ENCODE peak calls at places on chromosomes 16 and 17, in eight cellular contexts. H is tibial nerve; A is naive thymus-derived CD4-positive, alpha-beta T cell; Q is effector memory CD4-positive, alpha-beta T cell; R is CD8-positive, alpha-beta T cell; D is neural progenitor cell; P is Panc1; V is cardiac muscle cell. I is an unnamed sample.

GRCh38 chr16:79599256-79599836 is 1.2 kb downstream of the MAF start:
- DNase-seq in H (no peak), D (peak; percentile 74), Q (no peak), V (peak; percentile 4), A (peak; percentile 8), P (no peak), R (peak; percentile 1), I (no peak)

GRCh38 chr17:65053354-65053881 is 3.1 kb downstream of the GNA13 start:
- DNase-seq in D (no peak), P (no peak), Q (no peak), H (no peak), A (no peak), V (no peak), R (no peak), I (no peak)

GRCh38 chr16:8850279-8850885 is 18.4 kb downstream of the CARHSP1 start:
- DNase-seq in P (no peak), D (no peak), Q (no peak), V (peak; percentile 90), R (no peak), H (peak; percentile 55), A (no peak), I (no peak)

GRCh38 chr17:40551874-40552768 is 13.2 kb downstream of the CCR7 start:
- DNase-seq in P (peak; percentile 48), D (no peak), A (no peak), V (peak; percentile 86), H (no peak), Q (no peak), R (no peak), I (no peak)

GRCh38 chr17:50468120-50469004 is at the start of gene CHAD:
- DNase-seq in H (no peak), V (peak; percentile 34), P (no peak), R (no peak), A (no peak), Q (no peak), D (peak; percentile 54), I (no peak)

GRCh38 chr16:8866118-8866883 is 2.5 kb downstream of the CARHSP1 start:
- DNase-seq in R (no peak), H (no peak), A (no peak), D (peak; percentile 96), V (peak; percentile 77), P (no peak), Q (no peak), I (peak; percentile 13)

GRCh38 chr17:4417129-4417667 is 16.5 kb upstream of the SPNS3 start:
- DNase-seq in V (no peak), R (no peak), A (no peak), H (no peak), P (no peak), Q (no peak), D (no peak), I (no peak)

GRCh38 chr16:27993587-27993986 is 69.9 kb downstream of the GSG1L start:
- DNase-seq in P (no peak), V (no peak), H (no peak), R (no peak), A (no peak), D (no peak), Q (no peak), I (no peak)

GRCh38 chr17:55381017-55381770 is 40.4 kb downstream of the MMD start:
- DNase-seq in A (no peak), Q (no peak), P (no peak), D (no peak), R (no peak), V (no peak), H (no peak), I (no peak)

GRCh38 chr17:76337413-76337777 is 16.3 kb downstream of the PRPSAP1 start:
- DNase-seq in A (no peak), R (no peak), H (no peak), D (no peak), V (no peak), Q (no peak), P (no peak), I (no peak)

GRCh38 chr17:43832976-43833829 is at the start of gene MPP3:
- DNase-seq in A (peak; percentile 45), R (peak; percentile 35), H (peak; percentile 33), P (no peak), V (peak; percentile 80), D (peak; percentile 87), Q (peak; percentile 17), I (peak; percentile 72)

GRCh38 chr16:57092786-57093301 is 461 bp downstream of the CPNE2 start:
- DNase-seq in D (peak; percentile 66), P (no peak), R (peak; percentile 32), A (peak; percentile 45), Q (no peak), V (peak; percentile 35), H (no peak), I (peak; percentile 19)

GRCh38 chr17:7436556-7437368 is 1.5 kb downstream of the TMEM102 start:
- DNase-seq in Q (peak; percentile 68), R (peak; percentile 68), H (peak; percentile 38), D (peak; percentile 96), P (peak; percentile 91), A (peak; percentile 83), V (peak; percentile 80), I (peak; percentile 82)

GRCh38 chr16:47424846-47425245 is 36.0 kb downstream of the ITFG1 start:
- DNase-seq in V (no peak), Q (no peak), P (no peak), R (no peak), H (no peak), D (peak; percentile 83), A (no peak), I (peak; percentile 18)

GRCh38 chr16:15398618-15399316 is 3.2 kb downstream of the MPV17L start:
- DNase-seq in Q (no peak), A (no peak), R (no peak), H (no peak), D (no peak), P (no peak), V (no peak), I (no peak)

GRCh38 chr17:35084987-35085386 is 21.5 kb upstream of the RFFL start:
- DNase-seq in A (no peak), D (no peak), R (no peak), V (no peak), Q (no peak), P (no peak), H (no peak), I (peak; percentile 40)

GRCh38 chr17:80379348-80379747 is 35.6 kb upstream of the ENDOV start:
- DNase-seq in A (no peak), D (no peak), Q (no peak), V (no peak), P (no peak), H (no peak), R (no peak), I (no peak)

GRCh38 chr16:65446441-65446840 is 324.6 kb upstream of the CDH11 start:
- DNase-seq in D (no peak), H (no peak), Q (no peak), P (no peak), A (no peak), R (no peak), V (no peak), I (no peak)

GRCh38 chr17:16272111-16272510 is 55.1 kb downstream of the PIGL start:
- DNase-seq in Q (no peak), H (no peak), P (no peak), A (no peak), R (no peak), D (no peak), V (no peak), I (no peak)
- H3K4me3 ChIP-seq in Q (no peak overlapping the region), H (no peak overlapping the region), P (no peak overlapping the region), A (no peak overlapping the region), R (no peak overlapping the region), D (no peak overlapping the region), V (no peak overlapping the region), I (no peak overlapping the region)

GRCh38 chr17:77403854-77404253 is 263.1 kb downstream of the SEC14L1 start:
- DNase-seq in H (no peak), V (no peak), P (no peak), Q (no peak), D (no peak), A (no peak), R (no peak), I (no peak)
- H3K4me1 ChIP-seq in H (no peaks in the 10 kb centered on the region), V (peaks cover 11% of the 10 kb centered on the region), P (peaks cover 80% of the 10 kb centered on the region), Q (peaks cover 89% of the 10 kb centered on the region), D (peaks cover 17% of the 10 kb centered on the region), A (peaks cover 91% of the 10 kb centered on the region), R (peaks cover 96% of the 10 kb centered on the region), I (no peaks in the 10 kb centered on the region)

GRCh38 chr16:17331071-17331521 is 139.7 kb downstream of the XYLT1 start:
- DNase-seq in Q (no peak), V (no peak), R (no peak), P (no peak), A (no peak), D (no peak), H (no peak), I (no peak)

GRCh38 chr16:17328971-17329370 is 141.8 kb downstream of the XYLT1 start:
- DNase-seq in V (peak; percentile 11), Q (no peak), D (no peak), R (no peak), P (no peak), A (no peak), H (peak; percentile 38), I (no peak)

GRCh38 chr16:17330019-17330570 is 140.7 kb downstream of the XYLT1 start:
- DNase-seq in P (no peak), Q (no peak), V (no peak), R (no peak), D (no peak), A (no peak), H (no peak), I (no peak)

GRCh38 chr16:17327671-17328335 is 143.0 kb downstream of the XYLT1 start:
- DNase-seq in Q (no peak), A (no peak), P (no peak), V (no peak), D (no peak), R (no peak), H (no peak), I (no peak)

DNA sequence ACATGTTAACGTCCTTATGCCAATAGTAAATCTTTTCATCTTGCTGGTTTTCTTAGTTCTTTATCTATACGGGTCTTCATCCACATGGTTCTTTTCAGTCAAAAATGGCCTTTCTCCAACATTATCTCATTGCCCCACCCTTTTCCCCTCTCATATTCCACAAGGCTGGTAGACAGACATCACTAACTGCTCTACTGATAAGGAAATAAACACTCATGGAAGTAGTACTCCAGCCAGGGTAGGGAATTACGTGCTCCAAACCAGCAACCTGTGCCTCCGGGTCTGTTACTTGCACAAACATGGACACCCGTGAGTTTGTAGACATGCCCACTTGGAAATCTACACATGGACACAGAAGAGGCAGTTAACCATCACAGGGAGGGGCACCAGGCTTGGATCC is 141.3 kb downstream of the XYLT1 start:
- DNase-seq in R (no peak), Q (no peak), D (no peak), A (no peak), H (no peak), P (no peak), V (no peak), I (no peak)
- H3K4me3 ChIP-seq in R (no peak overlapping the region), Q (no peak overlapping the region), D (no peak overlapping the region), A (no peak overlapping the region), H (no peak overlapping the region), P (no peak overlapping the region), V (no peak overlapping the region), I (no peak overlapping the region)

GRCh38 chr16:64153718-64154117 is 968.1 kb downstream of the CDH11 start:
- DNase-seq in Q (no peak), A (no peak), V (no peak), P (no peak), H (no peak), R (no peak), D (no peak), I (no peak)

GRCh38 chr16:64159986-64160385 is 961.9 kb downstream of the CDH11 start:
- DNase-seq in H (no peak), A (no peak), R (no peak), V (peak; percentile 2), D (no peak), Q (no peak), P (no peak), I (no peak)

GRCh38 chr16:64162613-64163375 is 959.1 kb downstream of the CDH11 start:
- DNase-seq in D (no peak), P (no peak), Q (no peak), H (no peak), A (no peak), V (no peak), R (no peak), I (no peak)

GRCh38 chr16:64158941-64159588 is 962.8 kb downstream of the CDH11 start:
- DNase-seq in P (no peak), R (no peak), V (no peak), Q (no peak), A (no peak), H (no peak), D (no peak), I (no peak)
- H3K4me1 ChIP-seq in P (no peaks in the 10 kb centered on the region), R (no peaks in the 10 kb centered on the region), V (no peaks in the 10 kb centered on the region), Q (no peaks in the 10 kb centered on the region), A (no peaks in the 10 kb centered on the region), H (no peaks in the 10 kb centered on the region), D (no peaks in the 10 kb centered on the region), I (no peaks in the 10 kb centered on the region)

I was measured in HAP-1.